ENCODE peak calls at places on chromosome 21, in six cellular contexts. One of them, this sample, is unnamed.

GRCh38 chr21:33848252-33848953 is 67.2 kb downstream of the ATP5PO start:
- DNase-seq in Peyer's patch: no peak
- DNase-seq in germinal center: no peak
- DNase-seq in choroid plexus epithelial cell: no peak
- DNase-seq in HEK293T: no peak
- DNase-seq in cardiac muscle cell: no peak
- DNase-seq in this sample: no peak

GRCh38 chr21:37529649-37530048 is 163.1 kb downstream of the DYRK1A start:
- DNase-seq in choroid plexus epithelial cell: no peak
- DNase-seq in HEK293T: no peak
- DNase-seq in cardiac muscle cell: no peak
- DNase-seq in Peyer's patch: no peak
- DNase-seq in germinal center: no peak
- DNase-seq in this sample: no peak

GRCh38 chr21:29340228-29340627 is 41.5 kb downstream of the BACH1 start:
- DNase-seq in cardiac muscle cell: no peak
- DNase-seq in HEK293T: no peak
- DNase-seq in choroid plexus epithelial cell: no peak
- DNase-seq in Peyer's patch: no peak
- DNase-seq in germinal center: no peak
- DNase-seq in this sample: no peak

GRCh38 chr21:46557469-46557868 is 47.4 kb downstream of the S100B start:
- DNase-seq in choroid plexus epithelial cell: no peak
- DNase-seq in Peyer's patch: no peak
- DNase-seq in HEK293T: no peak
- DNase-seq in germinal center: no peak
- DNase-seq in cardiac muscle cell: no peak
- DNase-seq in this sample: no peak

GRCh38 chr21:35779690-35780570 is 280.4 kb downstream of the SETD4 start:
- DNase-seq in cardiac muscle cell: peak; percentile 38
- DNase-seq in germinal center: no peak
- DNase-seq in choroid plexus epithelial cell: peak; percentile 58
- DNase-seq in Peyer's patch: no peak
- DNase-seq in HEK293T: no peak
- DNase-seq in this sample: no peak

GRCh38 chr21:30831194-30831765 is 1.7 kb upstream of the KRTAP7-1 start:
- DNase-seq in germinal center: peak; percentile 23
- DNase-seq in choroid plexus epithelial cell: peak; percentile 23
- DNase-seq in Peyer's patch: no peak
- DNase-seq in HEK293T: peak; percentile 26
- DNase-seq in cardiac muscle cell: peak; percentile 0
- DNase-seq in this sample: peak; percentile 56

GRCh38 chr21:31218830-31219608 is 125.0 kb downstream of the TIAM1 start:
- DNase-seq in cardiac muscle cell: peak; percentile 47
- DNase-seq in Peyer's patch: no peak
- DNase-seq in germinal center: no peak
- DNase-seq in HEK293T: no peak
- DNase-seq in choroid plexus epithelial cell: peak; percentile 28
- DNase-seq in this sample: no peak

GRCh38 chr21:16587141-16587570 is 857.4 kb downstream of the USP25 start:
- DNase-seq in HEK293T: peak; percentile 51
- DNase-seq in cardiac muscle cell: peak; percentile 87
- DNase-seq in germinal center: no peak
- DNase-seq in Peyer's patch: peak; percentile 62
- DNase-seq in choroid plexus epithelial cell: peak; percentile 96
- DNase-seq in this sample: no peak

GRCh38 chr21:35265170-35265877 is 216.2 kb upstream of the RUNX1 start:
- DNase-seq in Peyer's patch: no peak
- DNase-seq in germinal center: no peak
- DNase-seq in choroid plexus epithelial cell: peak; percentile 35
- DNase-seq in HEK293T: no peak
- DNase-seq in cardiac muscle cell: no peak
- DNase-seq in this sample: peak; percentile 20

GRCh38 chr21:29228306-29228705 is 70.4 kb upstream of the BACH1 start:
- DNase-seq in choroid plexus epithelial cell: peak; percentile 57
- DNase-seq in germinal center: no peak
- DNase-seq in HEK293T: no peak
- DNase-seq in cardiac muscle cell: peak; percentile 49
- DNase-seq in Peyer's patch: no peak
- DNase-seq in this sample: no peak

GRCh38 chr21:34889287-34889536 is 159.9 kb downstream of the RUNX1 start:
- DNase-seq in germinal center: no peak
- DNase-seq in cardiac muscle cell: peak; percentile 87
- DNase-seq in choroid plexus epithelial cell: peak; percentile 82
- DNase-seq in Peyer's patch: peak; percentile 69
- DNase-seq in HEK293T: peak; percentile 36
- DNase-seq in this sample: peak; percentile 71

GRCh38 chr21:46284077-46284644 is 1.2 kb downstream of the MCM3AP start:
- DNase-seq in choroid plexus epithelial cell: no peak
- DNase-seq in cardiac muscle cell: no peak
- DNase-seq in HEK293T: no peak
- DNase-seq in germinal center: no peak
- DNase-seq in Peyer's patch: no peak
- DNase-seq in this sample: no peak

GRCh38 chr21:45319461-45320211 is 31.9 kb upstream of the POFUT2 start:
- DNase-seq in Peyer's patch: no peak
- DNase-seq in choroid plexus epithelial cell: peak; percentile 53
- DNase-seq in cardiac muscle cell: no peak
- DNase-seq in germinal center: no peak
- DNase-seq in HEK293T: no peak
- DNase-seq in this sample: peak; percentile 56

GRCh38 chr21:30408782-30409494 is 13.1 kb downstream of the KRTAP13-1 start:
- DNase-seq in cardiac muscle cell: peak; percentile 72
- DNase-seq in germinal center: no peak
- DNase-seq in choroid plexus epithelial cell: peak; percentile 84
- DNase-seq in HEK293T: peak; percentile 69
- DNase-seq in Peyer's patch: peak; percentile 52
- DNase-seq in this sample: peak; percentile 51

GRCh38 chr21:21631961-21632360 is 633.8 kb downstream of the NCAM2 start:
- DNase-seq in Peyer's patch: no peak
- DNase-seq in choroid plexus epithelial cell: peak; percentile 13
- DNase-seq in germinal center: no peak
- DNase-seq in HEK293T: no peak
- DNase-seq in cardiac muscle cell: peak; percentile 42
- DNase-seq in this sample: no peak

GRCh38 chr21:32411366-32412161 is 942 bp upstream of the EVA1C start:
- DNase-seq in HEK293T: no peak
- DNase-seq in germinal center: peak; percentile 9
- DNase-seq in Peyer's patch: peak; percentile 95
- DNase-seq in choroid plexus epithelial cell: peak; percentile 70
- DNase-seq in cardiac muscle cell: peak; percentile 90
- DNase-seq in this sample: no peak

GRCh38 chr21:17003763-17004373 is 509.0 kb upstream of the CXADR start:
- DNase-seq in germinal center: no peak
- DNase-seq in HEK293T: no peak
- DNase-seq in Peyer's patch: no peak
- DNase-seq in choroid plexus epithelial cell: peak; percentile 26
- DNase-seq in cardiac muscle cell: peak; percentile 1
- DNase-seq in this sample: no peak

GRCh38 chr21:40516336-40516735 is 330.6 kb downstream of the DSCAM start:
- DNase-seq in choroid plexus epithelial cell: no peak
- DNase-seq in Peyer's patch: no peak
- DNase-seq in cardiac muscle cell: no peak
- DNase-seq in HEK293T: no peak
- DNase-seq in germinal center: no peak
- DNase-seq in this sample: peak; percentile 31

GRCh38 chr21:44487831-44488230 is 32.5 kb downstream of the LRRC3 start:
- DNase-seq in choroid plexus epithelial cell: peak; percentile 54
- DNase-seq in Peyer's patch: no peak
- DNase-seq in cardiac muscle cell: no peak
- DNase-seq in HEK293T: peak; percentile 39
- DNase-seq in germinal center: peak; percentile 49
- DNase-seq in this sample: peak; percentile 33

GRCh38 chr21:42444745-42445059 is 41.0 kb downstream of the UBASH3A start:
- DNase-seq in cardiac muscle cell: no peak
- DNase-seq in germinal center: no peak
- DNase-seq in Peyer's patch: peak; percentile 3
- DNase-seq in choroid plexus epithelial cell: no peak
- DNase-seq in HEK293T: no peak
- DNase-seq in this sample: no peak

GRCh38 chr21:39363607-39364555 is 15.0 kb upstream of the HMGN1 start:
- DNase-seq in Peyer's patch: no peak
- DNase-seq in germinal center: no peak
- DNase-seq in choroid plexus epithelial cell: no peak
- DNase-seq in HEK293T: no peak
- DNase-seq in cardiac muscle cell: no peak
- DNase-seq in this sample: no peak

GRCh38 chr21:28993293-28993629 is 584 bp upstream of the LTN1 start:
- DNase-seq in cardiac muscle cell: no peak
- DNase-seq in HEK293T: no peak
- DNase-seq in Peyer's patch: no peak
- DNase-seq in germinal center: peak; percentile 3
- DNase-seq in choroid plexus epithelial cell: no peak
- DNase-seq in this sample: no peak

GRCh38 chr21:42703173-42703908 is 49.9 kb downstream of the PDE9A start:
- DNase-seq in choroid plexus epithelial cell: no peak
- DNase-seq in germinal center: no peak
- DNase-seq in HEK293T: no peak
- DNase-seq in cardiac muscle cell: no peak
- DNase-seq in Peyer's patch: no peak
- DNase-seq in this sample: no peak

GRCh38 chr21:43280949-43281633 is 112.3 kb downstream of the CRYAA start:
- DNase-seq in HEK293T: no peak
- DNase-seq in germinal center: no peak
- DNase-seq in cardiac muscle cell: no peak
- DNase-seq in Peyer's patch: no peak
- DNase-seq in choroid plexus epithelial cell: no peak
- DNase-seq in this sample: no peak

GRCh38 chr21:22536511-22536910 is 1538.3 kb downstream of the NCAM2 start:
- DNase-seq in choroid plexus epithelial cell: peak; percentile 13
- DNase-seq in germinal center: no peak
- DNase-seq in Peyer's patch: no peak
- DNase-seq in cardiac muscle cell: peak; percentile 23
- DNase-seq in HEK293T: no peak
- DNase-seq in this sample: no peak

GRCh38 chr21:39036581-39036980 is 146.7 kb downstream of the PSMG1 start:
- DNase-seq in choroid plexus epithelial cell: no peak
- DNase-seq in germinal center: no peak
- DNase-seq in cardiac muscle cell: no peak
- DNase-seq in Peyer's patch: no peak
- DNase-seq in HEK293T: no peak
- DNase-seq in this sample: no peak

GRCh38 chr21:33703750-33704606 is 61.7 kb downstream of the ITSN1 start:
- DNase-seq in cardiac muscle cell: no peak
- DNase-seq in HEK293T: no peak
- DNase-seq in germinal center: no peak
- DNase-seq in choroid plexus epithelial cell: no peak
- DNase-seq in Peyer's patch: no peak
- DNase-seq in this sample: no peak

This sample was measured in RPMI8226.